ENCODE peak calls at places on chromosomes 4 and X, in four cellular contexts. O is transverse colon; I is CD4-positive, CD25-positive, alpha-beta regulatory T cell; C is upper lobe of right lung. K is an unnamed sample.

GRCh38 chr4:106287353-106287969 is 28.5 kb downstream of the TBCK start:
- DNase-seq in O (no peak), I (no peak), C (no peak), K (peak; percentile 3)

GRCh38 chrX:64093761-64094160 is 111.7 kb downstream of the AMER1 start:
- DNase-seq in O (no peak), I (no peak), C (no peak), K (no peak)

GRCh38 chr4:156615066-156615514 is 356.5 kb downstream of the PDGFC start:
- DNase-seq in O (no peak), I (no peak), C (no peak), K (no peak)

GRCh38 chrX:7045238-7045955 is 102.1 kb upstream of the STS start:
- DNase-seq in O (no peak), I (no peak), C (no peak), K (peak; percentile 49)

GRCh38 chr4:6467600-6467999 is 4.8 kb downstream of the PPP2R2C start:
- DNase-seq in O (no peak), I (no peak), C (no peak), K (no peak)

GRCh38 chr4:3440011-3440410 is 1.8 kb upstream of the HGFAC start:
- DNase-seq in O (no peak), I (no peak), C (no peak), K (no peak)

GRCh38 chr4:15077969-15078368 is 75.7 kb downstream of the CPEB2 start:
- DNase-seq in O (no peak), I (no peak), C (no peak), K (no peak)

GRCh38 chrX:115362334-115363095 is 73.0 kb downstream of the LUZP4 start:
- DNase-seq in O (no peak), I (no peak), C (no peak), K (no peak)

GRCh38 chr4:104677122-104677521 is 182.4 kb upstream of the CXXC4 start:
- DNase-seq in O (peak; percentile 8), I (no peak), C (no peak), K (peak; percentile 67)

GRCh38 chrX:154098551-154098950 is 1.0 kb upstream of the MECP2 start:
- DNase-seq in O (no peak), I (no peak), C (no peak), K (no peak)

GRCh38 chrX:40299028-40299479 is 201.3 kb upstream of the BCOR start:
- DNase-seq in O (no peak), I (no peak), C (no peak), K (no peak)

GRCh38 chr4:37219251-37219650 is 25.3 kb upstream of the NWD2 start:
- DNase-seq in O (no peak), I (no peak), C (no peak), K (no peak)

GRCh38 chrX:10356979-10357378 is 200.2 kb downstream of the CLCN4 start:
- DNase-seq in O (no peak), I (no peak), C (no peak), K (no peak)

GRCh38 chr4:153546273-153546672 is 80.1 kb downstream of the TMEM131L start:
- DNase-seq in O (no peak), I (no peak), C (no peak), K (no peak)

GRCh38 chr4:14990484-14990883 is 11.8 kb upstream of the CPEB2 start:
- DNase-seq in O (no peak), I (no peak), C (no peak), K (no peak)

GRCh38 chrX:1416327-1416784 is 24.4 kb upstream of the SLC25A6 start:
- DNase-seq in O (no peak), I (no peak), C (peak; percentile 11), K (no peak)

GRCh38 chr4:915595-915994 is 16.5 kb downstream of the GAK start:
- DNase-seq in O (no peak), I (no peak), C (no peak), K (no peak)

GRCh38 chr4:88573995-88574394 is 18.3 kb upstream of the HERC3 start:
- DNase-seq in O (no peak), I (no peak), C (no peak), K (no peak)

GRCh38 chr4:151993521-151993920 is 232.7 kb upstream of the GATB start:
- DNase-seq in O (no peak), I (no peak), C (no peak), K (peak; percentile 78)

GRCh38 chr4:136900706-136901105 is 631.6 kb downstream of the PCDH18 start:
- DNase-seq in O (no peak), I (no peak), C (no peak), K (no peak)

GRCh38 chr4:107838763-107839162 is 14.0 kb downstream of the SGMS2 start:
- DNase-seq in O (no peak), I (no peak), C (no peak), K (no peak)

DNA sequence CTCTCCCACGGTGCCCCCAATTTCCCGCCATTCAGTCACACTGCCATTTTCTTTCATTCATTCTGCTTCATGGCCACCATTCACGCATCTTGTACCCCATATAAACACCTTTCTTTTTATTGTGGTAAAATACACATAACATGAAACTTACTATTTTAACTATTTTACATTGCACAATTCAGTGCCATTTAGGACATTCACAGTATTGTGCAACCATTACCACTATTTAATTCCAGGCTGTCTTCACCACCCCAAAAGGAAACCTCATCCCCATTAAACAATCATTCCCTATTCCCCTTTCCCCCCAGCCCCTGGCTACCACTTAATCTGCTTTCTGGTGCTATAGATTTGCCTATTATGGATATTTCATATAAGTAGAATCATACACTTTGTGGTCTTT is 16.0 kb downstream of the SPACA5 start:
- DNase-seq in O (no peak), I (no peak), C (no peak), K (no peak)
- H3K27ac ChIP-seq in O (no peak overlapping the region), I (no peak overlapping the region), C (no peak overlapping the region), K (no peak overlapping the region)

GRCh38 chr4:102341201-102341600 is 4.1 kb downstream of the SLC39A8 start:
- DNase-seq in O (no peak), I (no peak), C (no peak), K (no peak)
- H3K4me1 ChIP-seq in O (peaks cover 14% of the 10 kb centered on the region), I (peaks cover 29% of the 10 kb centered on the region), C (peaks cover 14% of the 10 kb centered on the region), K (peaks cover 2% of the 10 kb centered on the region)

GRCh38 chrX:45778621-45779020 is 577.9 kb upstream of the DIPK2B start:
- DNase-seq in O (no peak), I (no peak), C (no peak), K (no peak)
- H3K27ac ChIP-seq in O (no peak overlapping the region), I (no peak overlapping the region), C (no peak overlapping the region), K (no peak overlapping the region)

DNA sequence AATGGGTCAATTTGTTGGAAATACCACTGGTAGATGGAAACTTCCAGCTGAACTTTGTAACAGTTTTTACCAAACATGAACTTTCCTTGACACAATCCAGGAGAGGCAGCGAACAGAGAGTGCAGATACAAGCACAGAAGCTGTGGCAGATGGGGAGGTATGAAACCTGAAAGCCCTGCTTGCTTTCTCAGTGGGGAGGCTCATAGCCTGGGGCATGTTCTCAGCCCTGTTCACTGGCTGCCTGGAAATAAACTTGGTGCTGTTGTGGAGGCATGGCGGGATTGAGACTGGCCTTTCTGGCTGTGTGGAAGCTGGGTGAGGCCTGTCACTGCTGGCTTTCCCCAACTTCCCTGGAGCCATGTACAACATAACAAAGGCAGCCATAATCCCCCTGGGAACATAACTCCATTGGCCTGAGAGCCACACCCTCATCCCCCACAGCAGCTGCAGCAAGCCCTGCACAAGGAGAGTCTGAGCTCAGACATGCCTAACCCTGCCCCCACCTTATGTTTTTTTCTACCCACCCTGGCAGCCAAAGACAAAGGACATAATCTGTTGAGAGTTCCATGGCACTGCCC is 237.7 kb upstream of the TLL1 start:
- DNase-seq in O (no peak), I (no peak), C (no peak), K (no peak)
- H3K4me1 ChIP-seq in O (no peaks in the 10 kb centered on the region), I (no peaks in the 10 kb centered on the region), C (no peaks in the 10 kb centered on the region), K (no peaks in the 10 kb centered on the region)

DNA sequence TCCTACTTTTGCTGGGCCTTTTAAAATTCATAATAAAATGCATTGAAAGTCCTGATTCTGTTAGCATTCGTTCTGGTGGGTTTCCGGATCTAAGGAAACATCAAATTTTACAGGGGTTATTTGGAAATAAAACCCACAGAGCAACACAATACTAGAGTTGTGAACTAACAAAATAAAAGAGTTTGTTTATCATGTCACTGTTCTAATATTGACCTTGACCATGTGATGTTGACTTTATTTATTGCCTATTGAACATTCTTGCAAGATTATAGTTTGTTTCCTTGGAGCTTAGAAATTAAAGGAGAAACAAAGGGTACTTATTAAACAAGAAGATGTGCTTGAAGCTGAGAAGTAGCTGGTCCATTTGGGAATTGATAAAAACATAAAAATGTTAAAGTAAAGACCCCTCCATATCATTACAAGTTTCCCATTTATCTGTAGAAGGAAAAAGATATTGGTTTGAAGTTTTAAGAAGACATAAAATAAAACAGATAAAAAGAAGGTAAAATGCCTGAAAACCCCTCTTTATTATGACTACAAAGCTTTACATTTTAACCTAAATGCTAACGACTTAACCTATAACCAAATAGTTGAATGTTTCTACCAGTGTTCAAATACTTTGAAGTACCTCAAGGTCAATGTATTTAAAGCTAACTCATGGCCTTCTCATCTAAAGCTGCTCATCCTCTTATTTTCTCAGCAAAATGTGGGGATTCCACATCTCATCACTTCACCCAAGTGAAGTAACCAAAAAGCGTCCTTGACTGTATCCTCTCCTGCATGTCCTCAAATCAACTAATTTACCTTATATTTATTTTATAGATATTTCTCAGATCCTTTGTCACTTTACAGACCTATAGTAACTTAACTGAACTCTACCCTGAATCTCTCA is 179.6 kb downstream of the GASK1B start:
- DNase-seq in O (no peak), I (no peak), C (no peak), K (peak; percentile 49)
- H3K27ac ChIP-seq in O (peak overlapping the region; percentile 72), I (no peak overlapping the region), C (no peak overlapping the region), K (no peak overlapping the region)

DNA sequence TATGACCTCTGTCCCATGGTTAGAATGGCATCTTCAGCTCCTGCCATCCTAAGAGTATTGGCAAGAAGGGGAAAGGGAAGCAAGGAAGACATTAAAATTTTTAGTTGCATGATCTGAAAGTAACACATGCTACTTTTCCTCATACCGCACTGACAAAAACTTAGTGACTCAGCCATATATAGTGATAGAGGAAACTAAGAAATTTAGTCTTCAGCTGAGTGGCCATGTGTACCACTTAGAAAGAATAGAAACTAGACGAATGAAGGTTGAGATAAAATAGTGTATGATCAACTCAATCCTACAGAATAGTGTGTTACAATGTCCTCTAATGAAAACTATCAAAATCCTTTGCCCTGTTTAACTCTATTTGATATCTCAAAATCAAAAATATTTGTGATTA is 164.1 kb downstream of the PPP3CA start:
- DNase-seq in O (no peak), I (no peak), C (no peak), K (no peak)
- H3K4me1 ChIP-seq in O (peaks cover 7% of the 10 kb centered on the region), I (peaks cover 7% of the 10 kb centered on the region), C (no peaks in the 10 kb centered on the region), K (peaks cover 2% of the 10 kb centered on the region)

GRCh38 chrX:80816051-80816450 is 6.4 kb upstream of the BRWD3 start:
- DNase-seq in O (no peak), I (no peak), C (no peak), K (no peak)
- H3K27ac ChIP-seq in O (no peak overlapping the region), I (no peak overlapping the region), C (no peak overlapping the region), K (no peak overlapping the region)

GRCh38 chr4:113635739-113636437 is 125.7 kb downstream of the CAMK2D start:
- DNase-seq in O (no peak), I (no peak), C (no peak), K (no peak)
- H3K4me1 ChIP-seq in O (peaks cover 47% of the 10 kb centered on the region), I (peaks cover 27% of the 10 kb centered on the region), C (peaks cover 32% of the 10 kb centered on the region), K (peaks cover 8% of the 10 kb centered on the region)

GRCh38 chr4:119750048-119750447 is 121.4 kb upstream of the PDE5A start:
- DNase-seq in O (no peak), I (no peak), C (no peak), K (no peak)
- H3K27ac ChIP-seq in O (no peak overlapping the region), I (no peak overlapping the region), C (no peak overlapping the region), K (no peak overlapping the region)

GRCh38 chr4:82906469-82906868 is 5.9 kb downstream of the THAP9 start:
- DNase-seq in O (no peak), I (no peak), C (no peak), K (no peak)
- H3K4me1 ChIP-seq in O (peaks cover 3% of the 10 kb centered on the region), I (peaks cover 12% of the 10 kb centered on the region), C (peaks cover 7% of the 10 kb centered on the region), K (no peaks in the 10 kb centered on the region)